ENCODE peak calls at places on chromosomes 1 and 21, in five cellular contexts. Y, S, L, O and Z are unnamed samples.

GRCh38 chr1:210260087-210260486 is 27.5 kb downstream of the SERTAD4 start:
- DNase-seq in S (no peak), L (no peak), O (no peak), Y (no peak), Z (no peak)

GRCh38 chr1:62198781-62199125 is 4.1 kb downstream of the L1TD1 start:
- DNase-seq in L (no peak), S (no peak), Y (no peak), O (no peak), Z (no peak)

GRCh38 chr21:35002879-35003722 is 46.0 kb downstream of the RUNX1 start:
- DNase-seq in L (no peak), O (no peak), Y (no peak), S (no peak), Z (no peak)

GRCh38 chr1:99745061-99745460 is 21.4 kb downstream of the FRRS1 start:
- DNase-seq in Y (no peak), O (no peak), S (no peak), L (no peak), Z (no peak)

GRCh38 chr1:42173155-42173933 is 8.8 kb upstream of the GUCA2A start:
- DNase-seq in L (peak), Y (peak), S (peak), O (peak), Z (peak)

GRCh38 chr1:10836726-10837125 is 40.3 kb upstream of the CASZ1 start:
- DNase-seq in S (no peak), L (no peak), O (no peak), Y (no peak), Z (peak)

GRCh38 chr1:242203290-242203689 is 204.4 kb upstream of the MAP1LC3C start:
- DNase-seq in L (no peak), O (no peak), S (no peak), Y (no peak), Z (no peak)

GRCh38 chr1:237745545-237745944 is 145.2 kb downstream of the ZP4 start:
- DNase-seq in O (no peak), S (no peak), L (no peak), Y (no peak), Z (no peak)

GRCh38 chr21:38188037-38188436 is 68.8 kb upstream of the KCNJ15 start:
- DNase-seq in O (no peak), L (no peak), S (no peak), Y (no peak), Z (no peak)

GRCh38 chr21:26093094-26093493 is 77.5 kb downstream of the APP start:
- DNase-seq in S (no peak), O (no peak), L (no peak), Y (no peak), Z (no peak)

GRCh38 chr1:154831470-154831869 is 38.6 kb downstream of the KCNN3 start:
- DNase-seq in S (no peak), Y (no peak), O (no peak), L (no peak), Z (no peak)